ENCODE peak calls at places on chromosomes 5 and 9, in six cellular contexts. One of them, this sample, is unnamed.

GRCh38 chr9:6956796-6957355 is 199.1 kb downstream of the KDM4C start:
- DNase-seq in GM12878: no peak
- DNase-seq in A549: no peak
- DNase-seq in K562: no peak
- DNase-seq in endothelial cell of umbilical vein: no peak
- DNase-seq in HepG2: no peak
- DNase-seq in this sample: no peak

GRCh38 chr9:13088734-13089427 is 190.6 kb downstream of the MPDZ start:
- DNase-seq in HepG2: peak
- DNase-seq in endothelial cell of umbilical vein: peak
- DNase-seq in GM12878: no peak
- DNase-seq in A549: peak
- DNase-seq in K562: peak
- DNase-seq in this sample: peak

GRCh38 chr5:6686916-6687409 is 26.3 kb upstream of the TENT4A start:
- DNase-seq in A549: no peak
- DNase-seq in endothelial cell of umbilical vein: peak
- DNase-seq in HepG2: peak
- DNase-seq in K562: no peak
- DNase-seq in GM12878: no peak
- DNase-seq in this sample: peak

GRCh38 chr5:174910245-174910737 is 185.9 kb downstream of the MSX2 start:
- DNase-seq in A549: peak
- DNase-seq in K562: peak
- DNase-seq in GM12878: no peak
- DNase-seq in HepG2: peak
- DNase-seq in endothelial cell of umbilical vein: peak
- DNase-seq in this sample: peak

GRCh38 chr9:127245637-127246164 is 18.9 kb upstream of the GARNL3 start:
- DNase-seq in HepG2: no peak
- DNase-seq in A549: no peak
- DNase-seq in GM12878: no peak
- DNase-seq in K562: no peak
- DNase-seq in endothelial cell of umbilical vein: no peak
- DNase-seq in this sample: no peak

GRCh38 chr9:94839398-94839797 is 112.9 kb downstream of the AOPEP start:
- DNase-seq in HepG2: no peak
- DNase-seq in GM12878: no peak
- DNase-seq in K562: no peak
- DNase-seq in A549: no peak
- DNase-seq in endothelial cell of umbilical vein: no peak
- DNase-seq in this sample: no peak

GRCh38 chr9:122975196-122975595 is 34.4 kb downstream of the RABGAP1 start:
- DNase-seq in K562: no peak
- DNase-seq in GM12878: no peak
- DNase-seq in HepG2: no peak
- DNase-seq in endothelial cell of umbilical vein: peak
- DNase-seq in A549: no peak
- DNase-seq in this sample: no peak

GRCh38 chr9:73050887-73051550 is 98.2 kb upstream of the ALDH1A1 start:
- DNase-seq in endothelial cell of umbilical vein: no peak
- DNase-seq in K562: no peak
- DNase-seq in HepG2: peak
- DNase-seq in A549: peak
- DNase-seq in GM12878: no peak
- DNase-seq in this sample: no peak

GRCh38 chr9:35994959-35995358 is 37.0 kb upstream of the OR2S2 start:
- DNase-seq in K562: no peak
- DNase-seq in GM12878: no peak
- DNase-seq in HepG2: no peak
- DNase-seq in endothelial cell of umbilical vein: no peak
- DNase-seq in A549: no peak
- DNase-seq in this sample: no peak

GRCh38 chr9:133460405-133461175 is 812 bp downstream of the CACFD1 start:
- DNase-seq in K562: peak
- DNase-seq in A549: peak
- DNase-seq in endothelial cell of umbilical vein: peak
- DNase-seq in GM12878: no peak
- DNase-seq in HepG2: peak
- DNase-seq in this sample: no peak
- H3K4me3 ChIP-seq in K562: peak
- H3K4me3 ChIP-seq in A549: peak
- H3K4me3 ChIP-seq in endothelial cell of umbilical vein: no peak
- H3K4me3 ChIP-seq in GM12878: peak
- H3K4me3 ChIP-seq in HepG2: peak
- H3K4me3 ChIP-seq in this sample: no peak

DNA sequence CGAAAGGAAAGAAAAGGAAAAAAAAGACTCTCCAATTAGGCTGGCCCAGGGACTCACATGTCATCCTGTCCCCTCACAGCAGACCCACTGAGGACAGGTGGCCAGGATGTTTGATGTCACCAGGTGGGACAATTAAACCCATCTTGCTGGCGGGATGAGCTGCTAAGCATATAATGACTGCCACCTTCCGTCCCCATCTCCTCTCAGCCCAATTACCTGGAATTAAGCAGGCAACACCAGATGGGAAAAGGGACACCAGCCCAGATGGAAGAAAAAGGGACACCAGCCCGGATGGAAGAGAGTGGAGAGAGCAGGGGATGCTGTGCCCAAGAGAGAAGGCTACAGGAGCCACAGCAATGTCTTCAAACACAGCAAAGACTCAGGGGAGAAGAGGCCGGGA is 116.6 kb upstream of the SARDH start:
- DNase-seq in HepG2: no peak
- DNase-seq in GM12878: no peak
- DNase-seq in A549: no peak
- DNase-seq in endothelial cell of umbilical vein: no peak
- DNase-seq in K562: no peak
- DNase-seq in this sample: no peak
- TF ChIP-seq MYC in HepG2: no peak
- TF ChIP-seq MYC in GM12878: no peak
- TF ChIP-seq MYC in A549: no peak
- TF ChIP-seq MYC in endothelial cell of umbilical vein: no peak
- TF ChIP-seq MYC in K562: no peak
- TF ChIP-seq MYC in this sample: no peak

DNA sequence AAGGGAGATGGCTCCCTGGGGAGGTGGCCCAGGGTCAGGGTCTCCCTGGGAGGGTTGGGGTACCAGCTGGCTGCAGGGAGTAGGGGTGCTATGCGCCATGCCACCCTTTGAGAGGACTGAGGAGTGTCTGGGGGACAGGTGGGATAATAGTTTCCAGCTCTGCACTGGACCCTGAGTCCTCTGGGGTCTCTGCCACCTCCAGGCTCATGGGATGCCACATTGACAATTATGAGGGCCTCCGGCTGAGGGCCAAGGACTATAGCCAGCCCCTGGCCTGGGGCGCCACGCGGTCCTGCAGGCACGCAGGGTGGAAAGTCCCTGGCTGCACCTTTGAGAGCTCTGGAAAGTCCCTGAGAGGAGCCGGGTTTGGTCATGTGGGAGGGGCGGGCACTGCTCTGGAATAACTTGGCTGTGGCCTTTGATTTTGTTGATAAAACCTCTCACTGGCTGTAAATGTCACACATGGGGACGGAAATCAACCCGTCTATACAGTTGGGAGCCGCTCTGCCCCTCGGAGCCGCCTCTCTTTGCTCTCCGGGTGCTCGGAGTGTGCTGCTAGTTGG is 16.0 kb downstream of the TRAF2 start:
- DNase-seq in HepG2: no peak
- DNase-seq in A549: peak
- DNase-seq in GM12878: peak
- DNase-seq in K562: no peak
- DNase-seq in endothelial cell of umbilical vein: peak
- DNase-seq in this sample: no peak
- TF ChIP-seq POLR2A in HepG2: no peak
- TF ChIP-seq POLR2A in A549: peak
- TF ChIP-seq POLR2A in GM12878: peak
- TF ChIP-seq POLR2A in K562: no peak
- TF ChIP-seq POLR2A in endothelial cell of umbilical vein: no peak
- TF ChIP-seq POLR2A in this sample: no peak

DNA sequence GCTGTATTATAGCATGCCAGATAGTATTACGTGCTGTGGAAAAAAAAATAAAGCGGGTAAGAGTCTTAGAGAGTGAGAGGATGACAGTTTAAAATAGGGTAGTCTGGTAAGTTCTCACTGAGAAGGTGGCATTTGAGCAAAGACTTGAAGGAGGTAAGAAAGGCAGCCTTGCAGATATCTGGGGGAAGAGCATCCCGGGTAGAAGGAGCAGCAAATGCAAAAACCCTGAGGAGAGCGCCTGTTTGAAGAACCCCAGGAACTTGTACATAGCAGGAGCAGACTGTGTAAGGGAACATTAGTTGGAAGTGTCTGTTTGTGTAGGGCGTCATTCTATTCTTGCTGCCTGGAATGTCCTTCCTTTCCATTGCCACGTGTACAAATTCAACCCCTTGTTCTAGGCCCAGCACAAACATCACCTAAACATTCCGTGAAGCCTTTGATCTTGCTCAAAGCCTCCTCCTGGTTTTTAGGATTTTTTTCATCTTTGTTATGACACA is 2.6 kb downstream of the AP3S1 start:
- DNase-seq in GM12878: no peak
- DNase-seq in A549: no peak
- DNase-seq in K562: no peak
- DNase-seq in endothelial cell of umbilical vein: peak
- DNase-seq in HepG2: peak
- DNase-seq in this sample: no peak
- H3K4me3 ChIP-seq in GM12878: peak
- H3K4me3 ChIP-seq in A549: no peak
- H3K4me3 ChIP-seq in K562: no peak
- H3K4me3 ChIP-seq in endothelial cell of umbilical vein: no peak
- H3K4me3 ChIP-seq in HepG2: peak
- H3K4me3 ChIP-seq in this sample: no peak

GRCh38 chr5:151707566-151707965 is 20.9 kb upstream of the SPARC start:
- DNase-seq in HepG2: no peak
- DNase-seq in K562: no peak
- DNase-seq in endothelial cell of umbilical vein: no peak
- DNase-seq in A549: no peak
- DNase-seq in GM12878: no peak
- DNase-seq in this sample: no peak
- TF ChIP-seq MYC in HepG2: no peak
- TF ChIP-seq MYC in K562: no peak
- TF ChIP-seq MYC in endothelial cell of umbilical vein: no peak
- TF ChIP-seq MYC in A549: no peak
- TF ChIP-seq MYC in GM12878: no peak
- TF ChIP-seq MYC in this sample: no peak

DNA sequence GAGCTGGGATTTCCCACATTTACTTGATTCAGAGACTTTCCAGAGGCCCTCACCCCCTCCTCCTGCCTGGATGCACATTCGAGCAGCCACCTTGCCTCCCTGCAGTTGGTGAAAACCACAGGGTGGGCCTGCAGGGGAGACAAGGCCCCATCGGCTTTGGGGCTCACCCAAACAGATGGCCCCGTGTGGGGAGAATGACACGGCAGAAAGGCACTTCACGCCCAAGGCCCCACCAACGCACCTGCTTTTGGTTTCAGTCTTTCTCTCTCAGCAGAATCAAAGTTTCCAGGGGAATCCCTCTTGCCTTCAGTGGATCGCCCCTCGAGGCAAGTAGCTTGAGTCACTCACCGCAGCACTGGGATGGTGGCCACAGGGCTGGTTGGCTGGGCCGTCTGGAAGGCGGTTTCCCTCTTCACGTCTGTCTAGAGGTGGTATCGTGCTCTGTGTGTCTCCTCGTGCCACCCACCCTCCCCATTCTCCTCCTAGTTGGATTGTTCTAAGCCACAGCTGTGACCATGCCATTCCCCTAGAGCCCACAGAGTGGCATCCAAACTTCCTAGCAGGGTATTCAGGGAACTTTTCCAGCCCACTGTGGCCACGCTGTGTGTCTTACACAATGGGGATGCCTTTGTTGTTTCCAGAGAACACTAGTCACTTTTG is 31.8 kb downstream of the SEC61B start:
- DNase-seq in A549: no peak
- DNase-seq in HepG2: no peak
- DNase-seq in K562: no peak
- DNase-seq in endothelial cell of umbilical vein: no peak
- DNase-seq in GM12878: peak
- DNase-seq in this sample: no peak
- TF ChIP-seq POLR2A in A549: no peak
- TF ChIP-seq POLR2A in HepG2: no peak
- TF ChIP-seq POLR2A in K562: no peak
- TF ChIP-seq POLR2A in endothelial cell of umbilical vein: no peak
- TF ChIP-seq POLR2A in GM12878: peak
- TF ChIP-seq POLR2A in this sample: no peak

DNA sequence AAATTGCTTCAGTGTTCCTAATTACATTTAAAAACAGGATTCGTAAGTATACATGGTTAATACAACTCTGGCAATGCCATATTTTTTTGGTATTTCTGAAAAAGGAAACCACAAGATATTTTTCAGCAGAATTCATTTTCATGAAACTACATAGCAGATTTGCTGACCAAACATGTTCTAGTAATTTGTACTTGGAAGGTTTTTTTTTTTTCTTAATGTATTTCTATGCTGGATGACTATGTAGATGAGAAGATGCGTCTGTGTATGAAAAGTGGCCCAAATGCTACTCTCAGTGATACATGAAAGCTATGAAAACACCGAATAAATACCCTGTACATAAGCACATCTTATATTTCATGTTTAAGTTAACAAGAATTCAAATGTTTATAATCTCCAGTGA is 400.9 kb upstream of the CYLC2 start:
- DNase-seq in GM12878: no peak
- DNase-seq in endothelial cell of umbilical vein: no peak
- DNase-seq in HepG2: no peak
- DNase-seq in K562: no peak
- DNase-seq in A549: no peak
- DNase-seq in this sample: no peak
- H3K4me3 ChIP-seq in GM12878: no peak
- H3K4me3 ChIP-seq in endothelial cell of umbilical vein: no peak
- H3K4me3 ChIP-seq in HepG2: no peak
- H3K4me3 ChIP-seq in K562: no peak
- H3K4me3 ChIP-seq in A549: no peak
- H3K4me3 ChIP-seq in this sample: no peak

DNA sequence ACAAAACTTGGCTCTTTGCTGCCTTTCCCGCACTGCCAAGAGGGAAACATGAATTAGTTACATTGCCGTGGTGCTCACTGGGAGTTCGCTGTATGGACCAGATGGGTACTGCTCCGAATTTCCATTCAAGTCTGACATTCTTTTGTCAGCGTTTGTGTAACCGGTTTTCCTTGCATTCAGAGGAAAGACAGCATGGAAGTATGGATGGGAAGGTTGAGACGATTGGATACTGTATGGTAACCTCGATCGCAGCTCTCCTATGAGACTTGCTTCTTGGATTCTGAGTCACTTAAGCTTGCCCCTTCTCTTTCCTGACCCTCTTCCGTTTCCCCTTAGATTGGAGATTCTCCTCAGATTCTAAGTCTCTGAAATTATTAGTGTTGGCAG is 625 bp upstream of the UBLCP1 start:
- DNase-seq in A549: peak
- DNase-seq in endothelial cell of umbilical vein: no peak
- DNase-seq in GM12878: no peak
- DNase-seq in K562: no peak
- DNase-seq in HepG2: no peak
- DNase-seq in this sample: no peak
- TF ChIP-seq MYC in A549: no peak
- TF ChIP-seq MYC in endothelial cell of umbilical vein: no peak
- TF ChIP-seq MYC in GM12878: no peak
- TF ChIP-seq MYC in K562: no peak
- TF ChIP-seq MYC in HepG2: no peak
- TF ChIP-seq MYC in this sample: no peak